ENCODE peak calls at places on chromosome 4, in six cellular contexts. E is tibial artery; P is mucosa of gallbladder; D is activated CD4-positive, alpha-beta T cell treated with anti-CD3 and anti-CD28 coated beads, Interleukin-2, amount 50 U/mL, for 24 hours; G is mammary epithelial cell; O is ureter. I is an unnamed sample.

GRCh38 chr4:6001965-6002833 is 16.0 kb downstream of the C4orf50 start:
- DNase-seq in P (no peak), O (peak), G (no peak), E (no peak), D (no peak), I (no peak)

GRCh38 chr4:125104616-125105015 is 210.1 kb upstream of the FAT4 start:
- DNase-seq in P (no peak), E (no peak), D (no peak), G (peak), O (no peak), I (no peak)

GRCh38 chr4:138953962-138954371 is 61.6 kb upstream of the NOCT start:
- DNase-seq in E (peak), O (no peak), P (no peak), G (peak), D (no peak), I (peak)

GRCh38 chr4:155403886-155404285 is 27.1 kb upstream of the MAP9 start:
- DNase-seq in P (no peak), O (no peak), E (no peak), D (no peak), G (peak), I (no peak)

GRCh38 chr4:126757219-126757618 is 875.5 kb upstream of the INTU start:
- DNase-seq in P (no peak), G (no peak), O (no peak), E (no peak), D (no peak), I (no peak)

GRCh38 chr4:71773004-71773403 is 10.9 kb downstream of the GC start:
- DNase-seq in O (no peak), G (no peak), P (no peak), D (no peak), E (no peak), I (no peak)

GRCh38 chr4:99457270-99457669 is 22.1 kb upstream of the ADH7 start:
- DNase-seq in G (no peak), D (no peak), P (no peak), O (no peak), E (no peak), I (no peak)

GRCh38 chr4:118801895-118802575 is 33.9 kb downstream of the SEC24D start:
- DNase-seq in O (no peak), G (no peak), D (no peak), E (no peak), P (no peak), I (no peak)

GRCh38 chr4:180947421-180947820 is 1295.8 kb upstream of the TENM3 start:
- DNase-seq in O (no peak), P (no peak), G (peak), E (no peak), D (no peak), I (no peak)

GRCh38 chr4:104283303-104283702 is 211.4 kb downstream of the CXXC4 start:
- DNase-seq in O (no peak), E (no peak), G (no peak), D (no peak), P (no peak), I (no peak)

GRCh38 chr4:168524006-168524405 is 27.2 kb downstream of the PALLD start:
- DNase-seq in O (no peak), G (peak), E (no peak), D (no peak), P (no peak), I (no peak)

GRCh38 chr4:16767861-16768260 is 130.6 kb downstream of the LDB2 start:
- DNase-seq in E (no peak), P (no peak), O (no peak), G (no peak), D (no peak), I (no peak)

GRCh38 chr4:85778809-85779124 is 303.8 kb downstream of the ARHGAP24 start:
- DNase-seq in P (no peak), G (no peak), O (no peak), D (no peak), E (no peak), I (no peak)

GRCh38 chr4:29079260-29079659 is 1640.9 kb upstream of the PCDH7 start:
- DNase-seq in P (no peak), O (no peak), G (no peak), D (no peak), E (no peak), I (no peak)

GRCh38 chr4:23937173-23937572 is 47.3 kb upstream of the PPARGC1A start:
- DNase-seq in P (no peak), O (no peak), E (no peak), G (no peak), D (no peak), I (no peak)

GRCh38 chr4:169620846-169621228 is 459 bp downstream of the CLCN3 start:
- DNase-seq in P (no peak), G (peak), D (no peak), O (no peak), E (no peak), I (no peak)

GRCh38 chr4:139834210-139834609 is 168.6 kb downstream of the MGST2 start:
- DNase-seq in P (peak), E (no peak), D (no peak), G (no peak), O (no peak), I (no peak)

GRCh38 chr4:184406915-184407314 is 67.4 kb downstream of the IRF2 start:
- DNase-seq in G (peak), O (peak), D (no peak), E (peak), P (no peak), I (peak)

GRCh38 chr4:119715490-119716445 is 87.2 kb upstream of the PDE5A start:
- DNase-seq in E (no peak), P (no peak), G (no peak), D (no peak), O (no peak), I (no peak)

GRCh38 chr4:7342223-7342576 is 92.5 kb downstream of the PSAPL1 start:
- DNase-seq in G (no peak), P (no peak), D (no peak), O (no peak), E (no peak), I (no peak)

GRCh38 chr4:186942745-186943606 is 219.3 kb upstream of the FAT1 start:
- DNase-seq in E (no peak), O (no peak), D (no peak), G (no peak), P (no peak), I (no peak)

GRCh38 chr4:1014395-1015167 is 3.2 kb downstream of the FGFRL1 start:
- DNase-seq in G (no peak), P (no peak), O (no peak), D (no peak), E (no peak), I (no peak)

GRCh38 chr4:70979445-70980008 is 13.9 kb upstream of the DCK start:
- DNase-seq in O (no peak), D (no peak), E (no peak), P (no peak), G (no peak), I (no peak)

GRCh38 chr4:118751634-118752293 is 66.6 kb downstream of the METTL14 start:
- DNase-seq in P (no peak), O (no peak), E (no peak), D (no peak), G (no peak), I (no peak)

GRCh38 chr4:109191216-109191615 is 111.2 kb downstream of the COL25A1 start:
- DNase-seq in O (no peak), D (no peak), E (no peak), P (no peak), G (no peak), I (no peak)

GRCh38 chr4:161320377-161320776 is 843.4 kb downstream of the FSTL5 start:
- DNase-seq in D (no peak), G (peak), P (no peak), O (no peak), E (no peak), I (no peak)

GRCh38 chr4:176988226-176988625 is 195.5 kb upstream of the VEGFC start:
- DNase-seq in D (no peak), P (no peak), G (peak), E (no peak), O (no peak), I (no peak)

GRCh38 chr4:20773144-20773997 is 73.1 kb downstream of the PACRGL start:
- DNase-seq in E (peak), P (peak), O (peak), G (peak), D (no peak), I (peak)

GRCh38 chr4:568962-569361 is 7.1 kb downstream of the TMEM271 start:
- DNase-seq in O (no peak), D (no peak), E (no peak), P (no peak), G (no peak), I (no peak)